ENCODE peak calls at places on chromosomes 13 and 19, in seven cellular contexts. One of them, this sample, is unnamed.
A peak's percentile ranks its signal among the peaks of the same experiment; 100 is the strongest.

GRCh38 chr13:41944635-41945401 is 16.1 kb downstream of the VWA8 start:
- DNase-seq in GM12891: no peak
- DNase-seq in endothelial cell: no peak
- DNase-seq in astrocyte of the hippocampus: no peak
- DNase-seq in hypothalamus: no peak
- DNase-seq in NCI-H187 treated with DMSO at 0.1 percent for 48 hours: no peak
- DNase-seq in fibroblast of lung: no peak
- DNase-seq in this sample: no peak

GRCh38 chr19:48203227-48203793 is 32.8 kb downstream of the ZSWIM9 start:
- DNase-seq in GM12891: no peak
- DNase-seq in endothelial cell: no peak
- DNase-seq in astrocyte of the hippocampus: no peak
- DNase-seq in hypothalamus: no peak
- DNase-seq in NCI-H187 treated with DMSO at 0.1 percent for 48 hours: no peak
- DNase-seq in fibroblast of lung: no peak
- DNase-seq in this sample: no peak

GRCh38 chr13:110496281-110496680 is 65.2 kb downstream of the RAB20 start:
- DNase-seq in GM12891: no peak
- DNase-seq in endothelial cell: no peak
- DNase-seq in astrocyte of the hippocampus: no peak
- DNase-seq in hypothalamus: no peak
- DNase-seq in NCI-H187 treated with DMSO at 0.1 percent for 48 hours: no peak
- DNase-seq in fibroblast of lung: no peak
- DNase-seq in this sample: no peak

GRCh38 chr19:4174895-4175668 is 7.3 kb downstream of the SIRT6 start:
- DNase-seq in GM12891: no peak
- DNase-seq in endothelial cell: no peak
- DNase-seq in astrocyte of the hippocampus: no peak
- DNase-seq in hypothalamus: no peak
- DNase-seq in NCI-H187 treated with DMSO at 0.1 percent for 48 hours: no peak
- DNase-seq in fibroblast of lung: no peak
- DNase-seq in this sample: no peak

GRCh38 chr19:6362351-6362801 is 1.0 kb downstream of the CLPP start:
- DNase-seq in GM12891: no peak
- DNase-seq in endothelial cell: no peak
- DNase-seq in astrocyte of the hippocampus: no peak
- DNase-seq in hypothalamus: no peak
- DNase-seq in NCI-H187 treated with DMSO at 0.1 percent for 48 hours: no peak
- DNase-seq in fibroblast of lung: no peak
- DNase-seq in this sample: no peak

GRCh38 chr13:32142956-32143375 is 111.4 kb downstream of the FRY start:
- DNase-seq in GM12891: no peak
- DNase-seq in endothelial cell: peak; percentile 11
- DNase-seq in astrocyte of the hippocampus: peak; percentile 44
- DNase-seq in hypothalamus: no peak
- DNase-seq in NCI-H187 treated with DMSO at 0.1 percent for 48 hours: no peak
- DNase-seq in fibroblast of lung: peak; percentile 79
- DNase-seq in this sample: no peak

GRCh38 chr13:31008400-31009115 is 76.1 kb downstream of the TEX26 start:
- DNase-seq in GM12891: no peak
- DNase-seq in endothelial cell: no peak
- DNase-seq in astrocyte of the hippocampus: no peak
- DNase-seq in hypothalamus: no peak
- DNase-seq in NCI-H187 treated with DMSO at 0.1 percent for 48 hours: no peak
- DNase-seq in fibroblast of lung: peak; percentile 69
- DNase-seq in this sample: no peak

GRCh38 chr13:36163303-36163702 is 32.1 kb upstream of the DCLK1 start:
- DNase-seq in GM12891: no peak
- DNase-seq in endothelial cell: no peak
- DNase-seq in astrocyte of the hippocampus: peak; percentile 89
- DNase-seq in hypothalamus: no peak
- DNase-seq in NCI-H187 treated with DMSO at 0.1 percent for 48 hours: no peak
- DNase-seq in fibroblast of lung: peak; percentile 34
- DNase-seq in this sample: no peak

GRCh38 chr19:57171551-57172081 is 4.3 kb upstream of the DUXA start:
- DNase-seq in GM12891: peak; percentile 36
- DNase-seq in endothelial cell: no peak
- DNase-seq in astrocyte of the hippocampus: peak; percentile 61
- DNase-seq in hypothalamus: peak; percentile 23
- DNase-seq in NCI-H187 treated with DMSO at 0.1 percent for 48 hours: no peak
- DNase-seq in fibroblast of lung: peak; percentile 17
- DNase-seq in this sample: peak; percentile 56

GRCh38 chr13:65606622-65607021 is 1623.5 kb downstream of the PCDH9 start:
- DNase-seq in GM12891: no peak
- DNase-seq in endothelial cell: no peak
- DNase-seq in astrocyte of the hippocampus: no peak
- DNase-seq in hypothalamus: no peak
- DNase-seq in NCI-H187 treated with DMSO at 0.1 percent for 48 hours: no peak
- DNase-seq in fibroblast of lung: peak; percentile 73
- DNase-seq in this sample: no peak

GRCh38 chr13:112697756-112698655 is 8.2 kb downstream of the ATP11A start:
- DNase-seq in GM12891: no peak
- DNase-seq in endothelial cell: no peak
- DNase-seq in astrocyte of the hippocampus: no peak
- DNase-seq in hypothalamus: no peak
- DNase-seq in NCI-H187 treated with DMSO at 0.1 percent for 48 hours: no peak
- DNase-seq in fibroblast of lung: no peak
- DNase-seq in this sample: peak; percentile 25

GRCh38 chr13:75345191-75345590 is 136.8 kb downstream of the TBC1D4 start:
- DNase-seq in GM12891: no peak
- DNase-seq in endothelial cell: no peak
- DNase-seq in astrocyte of the hippocampus: no peak
- DNase-seq in hypothalamus: no peak
- DNase-seq in NCI-H187 treated with DMSO at 0.1 percent for 48 hours: no peak
- DNase-seq in fibroblast of lung: peak; percentile 60
- DNase-seq in this sample: no peak

GRCh38 chr13:113187263-113187669 is 21.2 kb downstream of the PCID2 start:
- DNase-seq in GM12891: no peak
- DNase-seq in endothelial cell: no peak
- DNase-seq in astrocyte of the hippocampus: peak; percentile 98
- DNase-seq in hypothalamus: no peak
- DNase-seq in NCI-H187 treated with DMSO at 0.1 percent for 48 hours: no peak
- DNase-seq in fibroblast of lung: peak; percentile 100
- DNase-seq in this sample: peak; percentile 90

GRCh38 chr13:44045179-44045562 is 165.5 kb downstream of the LACC1 start:
- DNase-seq in GM12891: no peak
- DNase-seq in endothelial cell: no peak
- DNase-seq in astrocyte of the hippocampus: peak; percentile 26
- DNase-seq in hypothalamus: peak; percentile 51
- DNase-seq in NCI-H187 treated with DMSO at 0.1 percent for 48 hours: no peak
- DNase-seq in fibroblast of lung: no peak
- DNase-seq in this sample: no peak

GRCh38 chr13:48333976-48334375 is 30.4 kb downstream of the RB1 start:
- DNase-seq in GM12891: no peak
- DNase-seq in endothelial cell: no peak
- DNase-seq in astrocyte of the hippocampus: peak; percentile 30
- DNase-seq in hypothalamus: no peak
- DNase-seq in NCI-H187 treated with DMSO at 0.1 percent for 48 hours: no peak
- DNase-seq in fibroblast of lung: peak; percentile 36
- DNase-seq in this sample: no peak

GRCh38 chr13:102538938-102539337 is 57.8 kb upstream of the TPP2 start:
- DNase-seq in GM12891: no peak
- DNase-seq in endothelial cell: no peak
- DNase-seq in astrocyte of the hippocampus: no peak
- DNase-seq in hypothalamus: no peak
- DNase-seq in NCI-H187 treated with DMSO at 0.1 percent for 48 hours: no peak
- DNase-seq in fibroblast of lung: no peak
- DNase-seq in this sample: no peak

GRCh38 chr19:10565028-10565566 is 713 bp downstream of the KRI1 start:
- DNase-seq in GM12891: peak; percentile 70
- DNase-seq in endothelial cell: peak; percentile 34
- DNase-seq in astrocyte of the hippocampus: peak; percentile 57
- DNase-seq in hypothalamus: no peak
- DNase-seq in NCI-H187 treated with DMSO at 0.1 percent for 48 hours: no peak
- DNase-seq in fibroblast of lung: peak; percentile 20
- DNase-seq in this sample: peak; percentile 45

GRCh38 chr13:45196091-45196490 is 4.8 kb downstream of the KCTD4 start:
- DNase-seq in GM12891: no peak
- DNase-seq in endothelial cell: no peak
- DNase-seq in astrocyte of the hippocampus: no peak
- DNase-seq in hypothalamus: no peak
- DNase-seq in NCI-H187 treated with DMSO at 0.1 percent for 48 hours: no peak
- DNase-seq in fibroblast of lung: peak; percentile 40
- DNase-seq in this sample: no peak

GRCh38 chr13:111904701-111905608 is 162.0 kb upstream of the SOX1 start:
- DNase-seq in GM12891: no peak
- DNase-seq in endothelial cell: no peak
- DNase-seq in astrocyte of the hippocampus: no peak
- DNase-seq in hypothalamus: no peak
- DNase-seq in NCI-H187 treated with DMSO at 0.1 percent for 48 hours: no peak
- DNase-seq in fibroblast of lung: no peak
- DNase-seq in this sample: peak; percentile 40

GRCh38 chr13:26132756-26133155 is 80.9 kb upstream of the SHISA2 start:
- DNase-seq in GM12891: no peak
- DNase-seq in endothelial cell: no peak
- DNase-seq in astrocyte of the hippocampus: peak; percentile 7
- DNase-seq in hypothalamus: no peak
- DNase-seq in NCI-H187 treated with DMSO at 0.1 percent for 48 hours: no peak
- DNase-seq in fibroblast of lung: peak; percentile 6
- DNase-seq in this sample: no peak

GRCh38 chr13:26534036-26534726 is 23.3 kb upstream of the WASF3 start:
- DNase-seq in GM12891: no peak
- DNase-seq in endothelial cell: no peak
- DNase-seq in astrocyte of the hippocampus: no peak
- DNase-seq in hypothalamus: no peak
- DNase-seq in NCI-H187 treated with DMSO at 0.1 percent for 48 hours: no peak
- DNase-seq in fibroblast of lung: no peak
- DNase-seq in this sample: no peak

GRCh38 chr19:317710-318508 is 26.7 kb downstream of the MIER2 start:
- DNase-seq in GM12891: no peak
- DNase-seq in endothelial cell: no peak
- DNase-seq in astrocyte of the hippocampus: no peak
- DNase-seq in hypothalamus: no peak
- DNase-seq in NCI-H187 treated with DMSO at 0.1 percent for 48 hours: no peak
- DNase-seq in fibroblast of lung: no peak
- DNase-seq in this sample: peak; percentile 29

GRCh38 chr13:73259061-73259908 is 200.5 kb downstream of the KLF5 start:
- DNase-seq in GM12891: no peak
- DNase-seq in endothelial cell: no peak
- DNase-seq in astrocyte of the hippocampus: no peak
- DNase-seq in hypothalamus: no peak
- DNase-seq in NCI-H187 treated with DMSO at 0.1 percent for 48 hours: no peak
- DNase-seq in fibroblast of lung: peak; percentile 59
- DNase-seq in this sample: no peak

This sample was measured in tibial artery.